ENCODE peak calls at places on chromosomes 2 and 18, in seven cellular contexts. Y, X, T, E, I, U and Q are unnamed samples.

GRCh38 chr2:202122975-202123765 is 50.1 kb downstream of the KIAA2012 start:
- DNase-seq in T (no peak), E (no peak), U (no peak), Y (no peak), X (no peak), I (no peak), Q (peak)

GRCh38 chr2:228417966-228418365 is 236.5 kb upstream of the SPHKAP start:
- DNase-seq in T (no peak), I (no peak), Y (no peak), X (no peak), U (no peak), E (no peak), Q (no peak)

GRCh38 chr2:43055985-43056384 is 170.4 kb downstream of the ZFP36L2 start:
- DNase-seq in E (no peak), X (no peak), U (no peak), Y (no peak), T (no peak), I (no peak), Q (no peak)

GRCh38 chr2:49940616-49941015 is 786.3 kb upstream of the FSHR start:
- DNase-seq in U (no peak), I (no peak), E (no peak), T (no peak), X (no peak), Y (no peak), Q (no peak)

GRCh38 chr2:161418715-161419337 is 2.7 kb downstream of the TBR1 start:
- DNase-seq in Y (no peak), U (peak), I (no peak), T (peak), X (no peak), E (no peak), Q (no peak)

GRCh38 chr2:184154438-184154837 is 443.9 kb upstream of the ZNF804A start:
- DNase-seq in U (no peak), Y (no peak), X (no peak), T (no peak), E (no peak), I (no peak), Q (no peak)

GRCh38 chr2:174333502-174334277 is 1.1 kb upstream of the SP9 start:
- DNase-seq in U (peak), T (no peak), X (no peak), I (no peak), Y (no peak), E (no peak), Q (no peak)

GRCh38 chr2:45009303-45009927 is at the start of gene SIX2:
- DNase-seq in T (peak), Y (peak), E (no peak), U (peak), I (peak), X (peak), Q (peak)

GRCh38 chr2:76252704-76253103 is 542.0 kb upstream of the GCFC2 start:
- DNase-seq in I (no peak), Y (no peak), T (no peak), U (no peak), X (no peak), E (no peak), Q (no peak)

GRCh38 chr2:161426788-161427412 is 10.8 kb downstream of the TBR1 start:
- DNase-seq in Y (no peak), X (no peak), U (peak), E (no peak), I (no peak), T (no peak), Q (no peak)

GRCh38 chr2:467892-468630 is 180.2 kb upstream of the ALKAL2 start:
- DNase-seq in T (no peak), E (no peak), U (peak), X (no peak), Y (no peak), I (no peak), Q (no peak)

GRCh38 chr2:128605931-128606330 is 287.3 kb upstream of the HS6ST1 start:
- DNase-seq in X (no peak), T (no peak), Y (no peak), E (no peak), I (peak), U (no peak), Q (peak)

GRCh38 chr2:137675584-137676327 is 288.5 kb upstream of the HNMT start:
- DNase-seq in U (no peak), T (no peak), Y (no peak), I (no peak), X (no peak), E (no peak), Q (no peak)

GRCh38 chr2:158745866-158746382 is 49.2 kb upstream of the DAPL1 start:
- DNase-seq in Y (no peak), I (no peak), T (no peak), E (no peak), X (no peak), U (no peak), Q (no peak)

GRCh38 chr18:77106331-77106730 is 26.3 kb downstream of the MBP start:
- DNase-seq in T (no peak), I (no peak), E (no peak), U (no peak), Y (no peak), X (no peak), Q (no peak)

GRCh38 chr2:43542285-43542933 is 53.4 kb downstream of the THADA start:
- DNase-seq in Y (peak), I (no peak), E (no peak), U (no peak), T (no peak), X (no peak), Q (no peak)

GRCh38 chr18:48206887-48207286 is 202.3 kb downstream of the ZBTB7C start:
- DNase-seq in U (no peak), Y (no peak), E (no peak), X (no peak), T (no peak), I (no peak), Q (no peak)

GRCh38 chr2:192029089-192029488 is 165.6 kb downstream of the TMEFF2 start:
- DNase-seq in U (no peak), T (no peak), Y (no peak), E (no peak), I (no peak), X (no peak), Q (no peak)

GRCh38 chr2:70118798-70119454 is 31.6 kb downstream of the PCBP1 start:
- DNase-seq in Y (no peak), T (no peak), X (no peak), E (no peak), U (no peak), I (no peak), Q (no peak)

GRCh38 chr2:55616509-55617159 is 788 bp downstream of the PPP4R3B start:
- DNase-seq in Y (peak), X (peak), T (peak), E (no peak), U (no peak), I (no peak), Q (no peak)

GRCh38 chr2:229591611-229592010 is 122.7 kb downstream of the DNER start:
- DNase-seq in Y (no peak), X (no peak), E (no peak), U (no peak), I (no peak), T (no peak), Q (no peak)

GRCh38 chr2:47069628-47070154 is 85.4 kb downstream of the STPG4 start:
- DNase-seq in E (no peak), U (no peak), X (no peak), Y (peak), T (peak), I (peak), Q (peak)

GRCh38 chr2:160156665-160157064 is 43.4 kb downstream of the ITGB6 start:
- DNase-seq in Y (no peak), E (no peak), I (no peak), T (no peak), U (no peak), X (no peak), Q (no peak)

GRCh38 chr2:12721571-12722444 is 5.1 kb downstream of the TRIB2 start:
- DNase-seq in U (no peak), T (no peak), E (no peak), X (no peak), Y (no peak), I (no peak), Q (no peak)

GRCh38 chr2:237857791-237858190 is 1.6 kb upstream of the RAMP1 start:
- DNase-seq in Y (no peak), I (no peak), T (no peak), E (no peak), X (no peak), U (no peak), Q (no peak)

GRCh38 chr2:237860273-237860935 is 981 bp downstream of the RAMP1 start:
- DNase-seq in I (no peak), E (no peak), Y (no peak), T (no peak), X (no peak), U (peak), Q (no peak)

GRCh38 chr2:237859533-237860272 is at the start of gene RAMP1:
- DNase-seq in E (no peak), X (no peak), U (peak), Y (no peak), I (no peak), T (no peak), Q (peak)

GRCh38 chr2:237858294-237859081 is 935 bp upstream of the RAMP1 start:
- DNase-seq in I (peak), Y (peak), U (no peak), X (peak), E (peak), T (peak), Q (peak)

DNA sequence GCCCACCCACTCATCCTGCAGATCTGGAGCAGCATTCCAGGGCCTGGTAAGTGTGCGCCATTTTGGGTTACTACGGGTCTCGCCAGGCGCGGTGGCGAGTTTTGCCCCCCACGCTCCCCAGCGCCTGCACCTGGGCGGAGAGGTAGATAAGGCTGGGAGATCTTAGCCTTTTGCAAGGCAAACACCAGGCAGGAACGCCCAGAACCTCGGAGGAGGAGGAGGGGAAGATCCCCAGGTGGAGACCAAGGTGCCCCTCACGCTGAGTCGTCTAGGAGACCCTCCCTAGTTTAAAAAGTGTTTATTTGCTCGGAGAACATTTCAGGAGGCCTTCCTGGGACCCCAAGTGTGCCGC is 365 bp upstream of the RAMP1 start:
- DNase-seq in X (no peak), U (peak), T (no peak), I (no peak), Y (no peak), E (no peak), Q (no peak)
- H3K4me3 ChIP-seq in X (no peak), U (peak), T (peak), I (peak), Y (no peak), E (no peak), Q (peak)

GRCh38 chr18:10010611-10011015 is 96.8 kb downstream of the VAPA start:
- DNase-seq in I (peak), Y (no peak), X (peak), E (no peak), U (no peak), T (peak), Q (no peak)
- TF ChIP-seq EP300 in I (peak), Y (no peak), X (peak), E (no peak), U (peak), T (peak), Q (peak)

GRCh38 chr2:31414601-31415241 is at the start of gene XDH:
- DNase-seq in Y (no peak), I (peak), E (no peak), U (no peak), X (no peak), T (peak), Q (no peak)
- TF ChIP-seq POLR2A in Y (no peak), I (no peak), E (no peak), U (no peak), X (no peak), T (peak), Q (no peak)

GRCh38 chr2:168490015-168490874 is 34.2 kb downstream of the CERS6 start:
- DNase-seq in E (peak), U (no peak), T (no peak), I (no peak), X (no peak), Y (peak), Q (no peak)

GRCh38 chr2:168495524-168495923 is 39.5 kb downstream of the CERS6 start:
- DNase-seq in I (no peak), X (no peak), E (peak), T (no peak), Y (no peak), U (no peak), Q (no peak)

GRCh38 chr2:168494190-168494711 is 38.2 kb downstream of the CERS6 start:
- DNase-seq in U (no peak), E (no peak), X (no peak), I (no peak), T (peak), Y (peak), Q (no peak)

GRCh38 chr2:168486440-168486839 is 30.4 kb downstream of the CERS6 start:
- DNase-seq in E (no peak), T (no peak), U (no peak), X (no peak), Y (no peak), I (no peak), Q (no peak)

GRCh38 chr2:168490916-168491605 is 35.0 kb downstream of the CERS6 start:
- DNase-seq in U (no peak), X (no peak), I (no peak), E (no peak), Y (no peak), T (no peak), Q (no peak)
- H3K4me3 ChIP-seq in U (peak), X (no peak), I (peak), E (peak), Y (peak), T (no peak), Q (no peak)

GRCh38 chr2:143796051-143796450 is 666.8 kb downstream of the ARHGAP15 start:
- DNase-seq in I (no peak), E (no peak), T (no peak), X (no peak), Y (no peak), U (no peak), Q (no peak)

GRCh38 chr2:143787674-143788073 is 658.5 kb downstream of the ARHGAP15 start:
- DNase-seq in I (no peak), X (no peak), T (no peak), Y (no peak), U (no peak), E (no peak), Q (no peak)

GRCh38 chr2:143792602-143793001 is 663.4 kb downstream of the ARHGAP15 start:
- DNase-seq in X (no peak), E (no peak), Y (no peak), I (no peak), T (no peak), U (no peak), Q (no peak)
- TF ChIP-seq EP300 in X (no peak), E (no peak), Y (no peak), I (no peak), T (no peak), U (no peak), Q (no peak)

GRCh38 chr2:41895334-41895664 is 152.5 kb upstream of the PKDCC start:
- DNase-seq in Y (no peak), T (no peak), X (no peak), E (no peak), U (no peak), I (no peak), Q (no peak)
- TF ChIP-seq POLR2A in Y (no peak), T (no peak), X (no peak), E (no peak), U (no peak), I (no peak), Q (no peak)

GRCh38 chr2:9815076-9815475 is 28.2 kb upstream of the TAF1B start:
- DNase-seq in U (no peak), E (no peak), Y (no peak), T (no peak), X (no peak), I (peak), Q (no peak)

GRCh38 chr2:9813312-9814128 is 29.8 kb upstream of the TAF1B start:
- DNase-seq in E (no peak), U (peak), T (peak), I (peak), X (peak), Y (peak), Q (peak)

GRCh38 chr2:9814129-9814868 is 29.0 kb upstream of the TAF1B start:
- DNase-seq in Y (no peak), T (no peak), I (peak), U (peak), E (no peak), X (no peak), Q (no peak)

GRCh38 chr2:9811679-9812511 is 31.4 kb upstream of the TAF1B start:
- DNase-seq in E (no peak), X (no peak), U (peak), T (no peak), I (peak), Y (no peak), Q (no peak)

DNA sequence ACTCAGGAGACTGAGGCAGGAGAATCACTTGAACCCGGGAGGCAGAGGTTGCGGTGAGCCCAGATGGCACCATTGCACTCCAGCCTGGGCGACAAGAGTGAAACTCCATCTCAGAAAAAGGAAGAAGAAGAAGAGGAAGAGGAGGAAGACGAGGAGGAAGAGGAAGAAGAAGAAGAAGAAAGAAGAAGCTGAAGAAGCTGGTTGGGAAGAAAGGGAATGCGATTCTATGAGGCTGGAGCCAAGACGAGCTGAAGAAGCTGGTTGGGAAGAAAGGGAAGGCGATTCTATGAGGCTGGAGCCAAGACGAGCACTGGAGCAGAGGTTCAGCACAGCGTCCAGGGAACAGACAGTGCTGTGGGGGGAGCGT is 30.3 kb upstream of the TAF1B start:
- DNase-seq in I (no peak), U (no peak), Y (no peak), T (no peak), X (no peak), E (no peak), Q (no peak)
- H3K4me3 ChIP-seq in I (no peak), U (no peak), Y (no peak), T (no peak), X (no peak), E (no peak), Q (no peak)

GRCh38 chr2:152557273-152557879 is 159.9 kb downstream of the PRPF40A start:
- DNase-seq in U (no peak), E (no peak), X (no peak), I (no peak), Y (no peak), T (no peak), Q (no peak)
- TF ChIP-seq EP300 in U (no peak), E (no peak), X (no peak), I (no peak), Y (no peak), T (no peak), Q (no peak)

DNA sequence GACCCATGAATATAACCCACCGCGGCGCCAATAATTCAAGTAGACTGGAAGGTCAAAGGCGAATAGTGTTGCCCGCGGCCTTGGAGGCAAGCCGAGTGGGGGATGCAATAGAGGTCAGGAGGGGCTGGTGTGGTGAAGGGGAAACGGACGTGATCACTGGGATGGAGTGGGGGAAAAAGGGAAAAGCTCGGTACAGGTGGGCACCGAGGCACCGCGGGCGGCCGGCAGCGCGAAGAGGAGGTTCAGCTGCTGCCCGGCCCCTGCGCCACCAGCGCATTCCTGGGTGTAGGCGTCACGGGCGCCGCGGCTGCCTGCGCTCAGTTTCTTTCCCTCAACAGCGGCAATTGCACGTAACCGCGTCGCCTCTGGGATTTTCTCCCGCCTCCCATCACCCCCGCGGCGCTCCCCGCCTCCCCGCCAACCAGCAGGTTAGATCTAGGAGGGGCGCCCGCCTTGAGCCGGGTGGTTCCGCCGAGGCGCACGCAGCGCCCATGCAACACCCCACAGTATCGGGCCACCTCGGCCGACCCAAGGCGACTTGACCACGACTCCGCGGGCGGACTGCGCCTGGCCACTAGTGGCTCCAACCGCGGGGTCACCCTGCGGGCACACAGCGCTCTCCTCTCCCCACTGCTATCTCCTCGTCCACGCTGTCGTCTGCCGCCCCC is 1.5 kb downstream of the RND3 start:
- DNase-seq in E (no peak), I (peak), X (peak), Y (peak), T (peak), U (peak), Q (peak)
- TF ChIP-seq POLR2A in E (no peak), I (peak), X (no peak), Y (peak), T (peak), U (no peak), Q (no peak)

DNA sequence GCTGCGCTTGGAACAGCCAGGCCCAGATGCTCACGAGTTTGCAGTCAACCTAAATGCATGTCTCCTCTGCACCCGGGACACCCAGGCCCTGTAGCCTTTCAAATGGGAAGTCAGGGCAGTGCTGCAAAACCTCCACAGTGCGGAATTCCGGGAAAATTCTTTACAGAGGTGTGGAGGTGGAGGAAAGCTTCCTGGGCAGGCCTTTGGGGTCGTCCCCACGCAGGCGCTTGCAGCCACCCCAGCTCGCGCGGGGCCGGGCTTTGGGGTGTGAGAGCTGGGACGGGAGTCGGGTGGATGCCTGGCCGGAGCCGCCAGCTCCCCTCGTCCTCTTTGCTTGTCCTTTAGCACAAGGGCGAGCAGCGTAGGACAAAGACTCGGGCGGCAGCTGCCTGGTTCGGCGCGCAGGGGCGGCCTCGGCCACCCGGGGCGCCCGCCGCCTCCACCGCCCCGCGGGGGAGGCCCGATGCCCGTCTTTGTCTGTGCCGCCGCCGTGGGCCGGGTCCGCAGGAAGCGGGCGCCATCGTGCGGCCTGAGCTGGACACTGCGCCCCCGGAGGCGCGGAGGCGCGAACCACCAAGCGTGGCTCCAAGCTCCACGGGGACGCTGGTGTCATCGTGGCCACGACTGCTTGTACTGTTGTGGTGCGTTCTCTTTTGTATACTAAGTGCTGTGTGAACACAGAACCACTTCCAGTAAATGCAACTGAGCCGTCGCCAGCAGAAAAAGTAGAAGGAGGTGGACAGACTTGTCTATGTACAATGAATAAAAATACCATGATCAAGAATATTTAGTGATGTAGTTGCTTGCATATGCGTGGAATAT is 28.2 kb upstream of the BCL11A start:
- DNase-seq in Y (peak), I (peak), E (no peak), U (peak), T (peak), X (peak), Q (peak)
- H3K4me3 ChIP-seq in Y (peak), I (peak), E (no peak), U (peak), T (peak), X (peak), Q (no peak)